ENCODE peak calls at places on chromosomes 12 and 14, in nine cellular contexts. I, V, X, T, W, R, G, Q and K are unnamed samples. For H3K9me3, the result is how much of the 10 kb centered on the place peaks cover.

GRCh38 chr12:51415931-51416330 is 8.7 kb upstream of the SLC4A8 start:
- DNase-seq in I (no peak), X (no peak), V (no peak), Q (no peak), W (peak), R (peak), T (no peak), G (no peak), K (no peak)

GRCh38 chr14:41868396-41868795 is 261.7 kb downstream of the LRFN5 start:
- DNase-seq in V (no peak), R (no peak), X (no peak), Q (no peak), T (no peak), W (peak), I (no peak), G (no peak), K (no peak)

GRCh38 chr12:81759215-81759991 is at the start of gene PPFIA2:
- DNase-seq in V (no peak), W (peak), G (peak), T (peak), X (no peak), I (no peak), Q (peak), R (peak), K (peak)

GRCh38 chr12:59119676-59120075 is 199.4 kb upstream of the LRIG3 start:
- DNase-seq in G (no peak), X (no peak), T (no peak), I (no peak), V (no peak), W (peak), R (no peak), Q (no peak), K (no peak)

GRCh38 chr12:93759512-93760081 is 82.4 kb downstream of the CRADD start:
- DNase-seq in V (no peak), X (no peak), T (no peak), G (no peak), Q (no peak), R (no peak), W (no peak), I (no peak), K (peak)

GRCh38 chr12:13956060-13956590 is 25.3 kb downstream of the GRIN2B start:
- DNase-seq in Q (no peak), X (no peak), V (no peak), I (no peak), T (no peak), R (no peak), W (no peak), G (no peak), K (no peak)

GRCh38 chr12:119412811-119413794 is 78.6 kb downstream of the CCDC60 start:
- DNase-seq in G (peak), R (peak), W (peak), Q (peak), T (peak), I (no peak), X (no peak), V (peak), K (peak)

GRCh38 chr14:75176142-75176820 is at the start of gene TMED10:
- DNase-seq in Q (peak), X (no peak), G (peak), W (peak), I (peak), R (peak), V (peak), T (peak), K (peak)

GRCh38 chr14:55103005-55103640 is 25.9 kb upstream of the LGALS3 start:
- DNase-seq in X (peak), Q (peak), I (peak), R (peak), V (peak), T (peak), W (peak), G (peak), K (no peak)

GRCh38 chr12:57563358-57563757 is 13.5 kb downstream of the KIF5A start:
- DNase-seq in R (no peak), V (no peak), X (no peak), G (no peak), Q (no peak), T (no peak), I (no peak), W (no peak), K (no peak)

GRCh38 chr14:31568671-31569070 is 7.5 kb downstream of the NUBPL start:
- DNase-seq in R (no peak), W (peak), V (no peak), X (no peak), Q (no peak), G (no peak), I (no peak), T (no peak), K (no peak)

GRCh38 chr12:109483346-109483745 is 5.9 kb downstream of the UBE3B start:
- DNase-seq in X (no peak), G (no peak), Q (no peak), V (no peak), T (no peak), I (no peak), R (no peak), W (no peak), K (no peak)

GRCh38 chr12:13610280-13610679 is 371.1 kb downstream of the GRIN2B start:
- DNase-seq in G (no peak), W (no peak), I (no peak), X (no peak), T (no peak), R (no peak), Q (no peak), V (no peak), K (no peak)

GRCh38 chr14:97802430-97802829 is 1005.2 kb downstream of the VRK1 start:
- DNase-seq in X (no peak), R (no peak), I (no peak), T (no peak), Q (no peak), G (no peak), V (no peak), W (no peak), K (no peak)

GRCh38 chr12:45839917-45840316 is 110.4 kb downstream of the ARID2 start:
- DNase-seq in W (peak), I (no peak), G (no peak), V (no peak), Q (no peak), T (no peak), R (no peak), X (no peak), K (no peak)

GRCh38 chr12:52175411-52176350 is 16.1 kb downstream of the KRT80 start:
- DNase-seq in Q (no peak), T (no peak), W (no peak), R (no peak), X (no peak), V (no peak), G (no peak), I (no peak), K (peak)

GRCh38 chr12:98955284-98955683 is 310.2 kb downstream of the APAF1 start:
- DNase-seq in G (no peak), Q (no peak), W (peak), R (peak), X (no peak), V (peak), T (no peak), I (no peak), K (peak)

GRCh38 chr14:71803539-71804260 is 128.5 kb upstream of the RGS6 start:
- DNase-seq in T (no peak), W (peak), R (no peak), V (peak), G (no peak), I (no peak), Q (no peak), X (no peak), K (no peak)

GRCh38 chr14:91333640-91334039 is 84.0 kb downstream of the CCDC88C start:
- DNase-seq in Q (no peak), I (no peak), V (no peak), R (no peak), X (no peak), G (no peak), W (no peak), T (no peak), K (no peak)

GRCh38 chr14:25055005-25055404 is 5.1 kb upstream of the STXBP6 start:
- DNase-seq in T (no peak), X (no peak), R (no peak), I (no peak), G (no peak), Q (no peak), W (no peak), V (no peak), K (no peak)

GRCh38 chr12:123896786-123897185 is 75.8 kb downstream of the CCDC92 start:
- DNase-seq in W (peak), X (no peak), R (no peak), I (no peak), Q (no peak), T (no peak), G (no peak), V (no peak), K (no peak)

GRCh38 chr12:56188786-56189335 is 422 bp downstream of the SMARCC2 start:
- DNase-seq in G (no peak), T (no peak), V (peak), Q (peak), X (no peak), R (peak), I (no peak), W (peak), K (peak)

GRCh38 chr12:52686063-52686462 is 5.9 kb upstream of the KRT1 start:
- DNase-seq in I (no peak), T (no peak), G (no peak), R (no peak), X (no peak), V (no peak), Q (no peak), W (no peak), K (no peak)

GRCh38 chr14:51849095-51849494 is 11.3 kb upstream of the GNG2 start:
- DNase-seq in W (peak), T (no peak), V (no peak), X (no peak), I (no peak), G (no peak), Q (no peak), R (no peak), K (no peak)

GRCh38 chr14:100342195-100342594 is 19.1 kb downstream of the SLC25A47 start:
- DNase-seq in X (no peak), T (no peak), I (no peak), W (no peak), V (no peak), Q (no peak), R (no peak), G (no peak), K (no peak)

GRCh38 chr12:132945806-132946506 is 10.2 kb downstream of the ZNF605 start:
- DNase-seq in Q (no peak), W (no peak), I (no peak), G (no peak), X (no peak), R (no peak), V (no peak), T (no peak), K (no peak)
- H3K9me3 ChIP-seq in Q (half or more), W (under half), I (under half), G (under half), X (half or more), R (under half), V (under half), T (under half), K (under half)

GRCh38 chr14:66140963-66141362 is 345.2 kb upstream of the CCDC196 start:
- DNase-seq in V (no peak), I (no peak), T (no peak), Q (no peak), W (no peak), R (no peak), X (no peak), G (no peak), K (no peak)
- H3K4me3 ChIP-seq in V (no peak), I (no peak), T (no peak), Q (no peak), W (no peak), R (no peak), X (no peak), G (no peak), K (no peak)

GRCh38 chr12:131348226-131349010 is 362.5 kb upstream of the SFSWAP start:
- DNase-seq in V (no peak), T (no peak), R (no peak), Q (no peak), W (no peak), I (no peak), G (no peak), X (no peak), K (no peak)

GRCh38 chr12:131347732-131348131 is 363.2 kb upstream of the SFSWAP start:
- DNase-seq in X (no peak), R (no peak), G (no peak), I (no peak), V (no peak), T (no peak), Q (no peak), W (no peak), K (no peak)

GRCh38 chr12:131346578-131347344 is 364.1 kb upstream of the SFSWAP start:
- DNase-seq in G (no peak), R (no peak), Q (no peak), V (no peak), W (no peak), X (no peak), T (no peak), I (no peak), K (peak)

GRCh38 chr12:131347345-131347714 is 363.6 kb upstream of the SFSWAP start:
- DNase-seq in G (no peak), I (no peak), R (no peak), V (no peak), T (no peak), Q (no peak), X (no peak), W (no peak), K (no peak)

DNA sequence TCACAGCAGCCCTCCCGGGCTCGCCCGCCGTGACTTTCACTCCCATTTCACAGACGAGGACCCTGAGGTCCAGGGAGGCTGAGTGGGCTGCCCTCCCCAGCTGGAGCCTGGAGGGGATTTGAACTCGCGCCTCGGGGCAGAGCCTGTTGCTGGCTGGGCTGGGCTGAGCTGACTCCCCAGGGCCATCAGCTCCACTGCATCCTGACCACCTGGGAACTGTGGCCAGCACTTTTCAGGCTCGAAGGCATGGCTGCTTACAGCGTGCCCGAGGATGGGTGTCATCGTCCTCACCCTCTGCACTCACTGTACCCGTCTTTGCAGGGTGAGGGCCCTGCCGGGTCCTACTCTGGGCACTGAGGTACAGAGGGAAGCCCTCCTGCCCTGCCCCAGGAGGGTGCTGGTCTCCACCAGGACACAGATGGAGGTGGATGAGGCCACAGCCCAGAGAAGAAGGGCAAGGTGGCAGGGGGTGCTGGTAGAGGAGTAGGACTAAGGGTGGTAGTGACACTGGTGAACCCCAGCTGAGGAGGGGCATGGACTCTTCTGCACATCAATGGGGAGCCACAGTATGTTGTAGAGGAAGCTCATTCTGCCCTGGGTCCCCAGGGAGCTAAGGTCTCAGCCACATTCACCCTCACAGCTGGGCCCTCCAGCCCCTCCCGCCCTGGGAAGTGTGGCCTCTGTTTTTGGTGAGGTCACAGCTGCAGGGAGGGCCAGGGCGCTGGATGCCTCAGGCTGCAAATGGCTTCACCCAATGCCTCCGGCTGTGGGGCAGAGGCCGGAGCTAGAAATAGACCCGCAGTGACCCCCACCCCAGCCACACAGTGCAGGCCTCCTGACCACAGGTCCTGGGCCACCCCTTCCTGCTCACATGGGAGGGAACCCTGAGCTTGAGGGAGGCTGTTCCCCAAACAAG is 365.1 kb upstream of the SFSWAP start:
- DNase-seq in X (no peak), V (no peak), Q (no peak), T (no peak), W (no peak), R (no peak), I (no peak), G (no peak), K (no peak)
- H3K9me3 ChIP-seq in X (under half), V (under half), Q (under half), T (under half), W (under half), R (under half), I (under half), G (under half), K (under half)

GRCh38 chr14:101973356-101973755 is 9.0 kb downstream of the DYNC1H1 start:
- DNase-seq in I (no peak), V (no peak), X (no peak), G (no peak), T (no peak), Q (no peak), W (peak), R (no peak), K (no peak)

GRCh38 chr14:101970830-101971400 is 6.5 kb downstream of the DYNC1H1 start:
- DNase-seq in G (no peak), Q (no peak), W (no peak), V (no peak), X (no peak), T (no peak), I (no peak), R (no peak), K (no peak)

GRCh38 chr14:101969480-101969879 is 5.1 kb downstream of the DYNC1H1 start:
- DNase-seq in X (no peak), Q (no peak), W (no peak), T (no peak), I (no peak), G (no peak), V (peak), R (no peak), K (no peak)

GRCh38 chr14:101975231-101975630 is 10.9 kb downstream of the DYNC1H1 start:
- DNase-seq in X (no peak), R (no peak), W (no peak), G (no peak), Q (no peak), I (no peak), V (no peak), T (no peak), K (no peak)

GRCh38 chr14:101972126-101972785 is 7.9 kb downstream of the DYNC1H1 start:
- DNase-seq in W (peak), T (peak), R (no peak), G (peak), V (no peak), X (no peak), I (no peak), Q (no peak), K (no peak)
- H3K4me3 ChIP-seq in W (peak), T (no peak), R (no peak), G (no peak), V (no peak), X (no peak), I (no peak), Q (no peak), K (no peak)

GRCh38 chr14:106841701-106842100 is 1315.3 kb downstream of the TMEM121 start:
- DNase-seq in R (no peak), I (no peak), Q (no peak), T (no peak), V (no peak), G (no peak), X (no peak), W (no peak), K (no peak)

GRCh38 chr14:106840258-106840657 is 1313.9 kb downstream of the TMEM121 start:
- DNase-seq in X (no peak), Q (no peak), V (peak), G (no peak), T (no peak), R (no peak), I (no peak), W (no peak), K (peak)

GRCh38 chr14:106838991-106839769 is 1312.8 kb downstream of the TMEM121 start:
- DNase-seq in G (no peak), X (no peak), Q (no peak), W (no peak), I (no peak), V (no peak), R (no peak), T (no peak), K (no peak)

GRCh38 chr14:106842687-106843086 is 1316.3 kb downstream of the TMEM121 start:
- DNase-seq in G (peak), I (no peak), T (peak), V (peak), W (no peak), X (no peak), Q (no peak), R (no peak), K (peak)

DNA sequence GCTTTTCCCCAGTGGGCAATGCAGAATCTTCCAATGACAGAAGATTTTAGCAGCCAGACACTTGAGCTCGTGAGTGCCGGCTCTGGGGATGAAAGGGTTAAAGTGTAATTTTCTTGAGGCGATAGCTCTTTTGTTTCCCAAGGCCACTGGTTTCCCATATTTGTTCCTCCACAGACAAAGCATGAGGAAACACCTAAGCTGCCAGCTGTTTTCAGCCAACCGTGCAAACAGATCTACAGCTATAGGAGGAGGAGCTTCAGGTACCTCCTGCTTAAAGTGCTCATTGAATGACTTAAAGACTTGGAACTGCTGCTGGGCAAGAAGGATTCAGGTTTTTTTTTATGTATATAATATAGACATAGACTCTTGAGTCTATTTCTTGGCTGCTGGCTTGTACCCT is 1311.5 kb downstream of the TMEM121 start:
- DNase-seq in R (no peak), W (no peak), Q (no peak), I (no peak), T (no peak), V (peak), G (no peak), X (no peak), K (no peak)
- H3K9me3 ChIP-seq in R (under half), W (under half), Q (under half), I (under half), T (under half), V (under half), G (under half), X (under half), K (under half)

DNA sequence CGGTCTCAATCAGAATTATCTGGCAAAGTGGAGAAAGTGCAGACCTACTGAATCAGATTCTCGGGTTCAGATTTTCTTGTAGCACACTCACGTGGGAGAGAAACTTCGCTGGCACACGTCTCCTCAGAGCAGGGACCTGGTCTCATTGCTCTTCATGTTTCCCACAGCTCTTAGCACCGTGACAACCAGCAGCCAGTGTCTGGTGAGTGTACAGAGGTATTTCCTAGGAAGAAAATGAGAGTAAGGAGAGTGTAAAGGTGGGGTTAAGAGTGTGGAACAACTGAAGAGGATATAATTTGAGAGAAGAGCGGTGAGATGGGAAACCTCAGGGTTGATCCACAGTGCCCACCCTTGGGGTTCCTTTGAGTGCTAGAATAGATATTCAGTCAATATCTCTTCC is 89.2 kb downstream of the ARF6 start:
- DNase-seq in W (peak), Q (no peak), G (no peak), X (no peak), T (no peak), V (no peak), R (no peak), I (no peak), K (no peak)
- H3K4me3 ChIP-seq in W (peak), Q (no peak), G (no peak), X (no peak), T (peak), V (no peak), R (no peak), I (no peak), K (no peak)

GRCh38 chr14:27243360-27243759 is 645.5 kb upstream of the NOVA1 start:
- DNase-seq in W (no peak), V (no peak), Q (no peak), R (no peak), G (no peak), X (no peak), T (no peak), I (no peak), K (no peak)
- H3K9me3 ChIP-seq in W (under half), V (under half), Q (under half), R (under half), G (under half), X (under half), T (under half), I (under half), K (under half)

GRCh38 chr12:26939953-26940352 is 1.7 kb downstream of the FGFR1OP2 start:
- DNase-seq in Q (no peak), I (no peak), G (no peak), X (no peak), R (no peak), V (peak), W (peak), T (no peak), K (no peak)

GRCh38 chr12:26938660-26939185 is 453 bp downstream of the FGFR1OP2 start:
- DNase-seq in W (peak), V (peak), X (no peak), R (no peak), G (no peak), Q (no peak), T (no peak), I (no peak), K (no peak)

GRCh38 chr12:26939192-26939832 is 1.0 kb downstream of the FGFR1OP2 start:
- DNase-seq in Q (no peak), I (no peak), G (no peak), R (no peak), T (no peak), X (peak), V (peak), W (peak), K (no peak)

GRCh38 chr12:26941251-26941650 is 3.0 kb downstream of the FGFR1OP2 start:
- DNase-seq in V (peak), G (no peak), W (peak), R (no peak), Q (no peak), T (no peak), I (no peak), X (no peak), K (no peak)

GRCh38 chr12:26940820-26941219 is 2.5 kb downstream of the FGFR1OP2 start:
- DNase-seq in W (peak), R (no peak), T (no peak), I (no peak), Q (no peak), X (no peak), V (peak), G (no peak), K (no peak)
- H3K4me3 ChIP-seq in W (peak), R (no peak), T (no peak), I (peak), Q (no peak), X (peak), V (peak), G (no peak), K (no peak)